ENCODE peak calls at places on chromosomes 6 and 20, in five cellular contexts. H, Q, C, O and X are unnamed samples.

GRCh38 chr20:44084891-44085290 is 102.1 kb downstream of the JPH2 start:
- DNase-seq in H (no peak), Q (no peak), C (no peak), O (no peak), X (no peak)

GRCh38 chr6:16338577-16339262 is 100.3 kb downstream of the GMPR start:
- DNase-seq in H (peak; percentile 31), Q (no peak), C (peak; percentile 70), O (no peak), X (peak; percentile 81)

GRCh38 chr20:46341374-46342044 is 33.2 kb upstream of the CDH22 start:
- DNase-seq in H (no peak), Q (no peak), C (no peak), O (no peak), X (no peak)

GRCh38 chr20:53594068-53595017 is 704 bp upstream of the ZNF217 start:
- DNase-seq in H (peak; percentile 98), Q (peak; percentile 94), C (peak; percentile 97), O (peak; percentile 97), X (peak; percentile 97)

GRCh38 chr6:159788276-159788675 is 1.1 kb downstream of the TCP1 start:
- DNase-seq in H (no peak), Q (no peak), C (no peak), O (no peak), X (no peak)

GRCh38 chr6:134437376-134437775 is 119.5 kb upstream of the SGK1 start:
- DNase-seq in H (peak; percentile 17), Q (peak; percentile 65), C (no peak), O (peak; percentile 49), X (no peak)

GRCh38 chr6:38137609-38138008 is 318.1 kb downstream of the ZFAND3 start:
- DNase-seq in H (no peak), Q (no peak), C (no peak), O (no peak), X (no peak)

GRCh38 chr6:53862517-53863457 is 68.0 kb downstream of the LRRC1 start:
- DNase-seq in H (peak; percentile 23), Q (no peak), C (no peak), O (no peak), X (no peak)

GRCh38 chr6:159180001-159180400 is 10.8 kb downstream of the FNDC1 start:
- DNase-seq in H (no peak), Q (no peak), C (no peak), O (no peak), X (no peak)

GRCh38 chr6:104506429-104506828 is 353.3 kb downstream of the HACE1 start:
- DNase-seq in H (no peak), Q (no peak), C (no peak), O (no peak), X (no peak)

GRCh38 chr6:130043344-130043743 is 25.0 kb downstream of the L3MBTL3 start:
- DNase-seq in H (no peak), Q (no peak), C (no peak), O (no peak), X (no peak)

GRCh38 chr6:127637830-127638229 is 60.9 kb downstream of the C6orf58 start:
- DNase-seq in H (no peak), Q (peak; percentile 22), C (no peak), O (no peak), X (no peak)

GRCh38 chr20:31746068-31746878 is 7.2 kb downstream of the TPX2 start:
- DNase-seq in H (no peak), Q (no peak), C (no peak), O (no peak), X (no peak)

GRCh38 chr20:34536798-34537394 is 20.7 kb downstream of the DYNLRB1 start:
- DNase-seq in H (peak; percentile 44), Q (peak; percentile 37), C (no peak), O (peak; percentile 55), X (peak; percentile 59)

GRCh38 chr20:49894073-49894470 is 21.3 kb downstream of the SPATA2 start:
- DNase-seq in H (no peak), Q (no peak), C (no peak), O (peak; percentile 42), X (no peak)

GRCh38 chr6:13419826-13420225 is 67.6 kb downstream of the GFOD1 start:
- DNase-seq in H (no peak), Q (no peak), C (no peak), O (no peak), X (no peak)

GRCh38 chr6:159979136-159979874 is 10.4 kb downstream of the IGF2R start:
- DNase-seq in H (peak; percentile 40), Q (peak; percentile 82), C (no peak), O (peak; percentile 69), X (no peak)

GRCh38 chr6:1263850-1264377 is 48.0 kb upstream of the FOXQ1 start:
- DNase-seq in H (no peak), Q (no peak), C (no peak), O (no peak), X (no peak)

GRCh38 chr20:63878855-63879254 is 13.8 kb downstream of the TPD52L2 start:
- DNase-seq in H (no peak), Q (no peak), C (no peak), O (no peak), X (no peak)

GRCh38 chr20:34213213-34213612 is 28.0 kb upstream of the ASIP start:
- DNase-seq in H (no peak), Q (no peak), C (no peak), O (no peak), X (no peak)

GRCh38 chr20:5168582-5169396 is 42.0 kb downstream of the CDS2 start:
- DNase-seq in H (peak; percentile 23), Q (peak; percentile 69), C (no peak), O (no peak), X (peak; percentile 38)

GRCh38 chr6:158040804-158041347 is 59.2 kb downstream of the SYNJ2 start:
- DNase-seq in H (no peak), Q (no peak), C (no peak), O (no peak), X (peak; percentile 33)

GRCh38 chr6:137217801-137218472 is 1.2 kb downstream of the IFNGR1 start:
- DNase-seq in H (no peak), Q (peak; percentile 86), C (no peak), O (no peak), X (peak; percentile 39)

GRCh38 chr20:45354423-45355208 is 6.4 kb upstream of the SDC4 start:
- DNase-seq in H (no peak), Q (no peak), C (no peak), O (no peak), X (no peak)

GRCh38 chr6:155273438-155273837 is 9.6 kb downstream of the CLDN20 start:
- DNase-seq in H (no peak), Q (no peak), C (no peak), O (no peak), X (no peak)

GRCh38 chr6:32568561-32568960 is 21.1 kb downstream of the HLA-DRB1 start:
- DNase-seq in H (no peak), Q (no peak), C (no peak), O (no peak), X (no peak)

GRCh38 chr20:51562334-51563140 is 20.0 kb upstream of the NFATC2 start:
- DNase-seq in H (peak; percentile 72), Q (peak; percentile 34), C (peak; percentile 82), O (peak; percentile 18), X (peak; percentile 89)